ENCODE peak calls at places on chromosomes 11 and 22, in seven cellular contexts. One of them, this sample, is unnamed.

GRCh38 chr22:37230673-37231405 is 13.2 kb downstream of the RAC2 start:
- DNase-seq in upper lobe of right lung: peak
- DNase-seq in AG04450: no peak
- DNase-seq in tibial artery: no peak
- DNase-seq in ascending aorta: no peak
- DNase-seq in prostate gland: no peak
- DNase-seq in Peyer's patch: no peak
- DNase-seq in this sample: no peak

GRCh38 chr22:38973289-38974169 is 8.6 kb upstream of the APOBEC3B start:
- DNase-seq in upper lobe of right lung: no peak
- DNase-seq in AG04450: no peak
- DNase-seq in tibial artery: no peak
- DNase-seq in ascending aorta: no peak
- DNase-seq in prostate gland: peak
- DNase-seq in Peyer's patch: peak
- DNase-seq in this sample: no peak

GRCh38 chr11:223026-223789 is 12.9 kb downstream of the SIRT3 start:
- DNase-seq in upper lobe of right lung: no peak
- DNase-seq in AG04450: no peak
- DNase-seq in tibial artery: no peak
- DNase-seq in ascending aorta: peak
- DNase-seq in prostate gland: no peak
- DNase-seq in Peyer's patch: peak
- DNase-seq in this sample: no peak

GRCh38 chr22:26579331-26579886 is 10.5 kb downstream of the TPST2 start:
- DNase-seq in upper lobe of right lung: peak
- DNase-seq in AG04450: no peak
- DNase-seq in tibial artery: no peak
- DNase-seq in ascending aorta: no peak
- DNase-seq in prostate gland: no peak
- DNase-seq in Peyer's patch: peak
- DNase-seq in this sample: no peak

GRCh38 chr11:33742249-33742851 is 6.1 kb upstream of the CD59 start:
- DNase-seq in upper lobe of right lung: no peak
- DNase-seq in AG04450: no peak
- DNase-seq in tibial artery: no peak
- DNase-seq in ascending aorta: no peak
- DNase-seq in prostate gland: no peak
- DNase-seq in Peyer's patch: no peak
- DNase-seq in this sample: no peak

GRCh38 chr11:128553662-128554392 is 33.5 kb downstream of the ETS1 start:
- DNase-seq in upper lobe of right lung: no peak
- DNase-seq in AG04450: no peak
- DNase-seq in tibial artery: no peak
- DNase-seq in ascending aorta: no peak
- DNase-seq in prostate gland: no peak
- DNase-seq in Peyer's patch: no peak
- DNase-seq in this sample: no peak

GRCh38 chr11:31582697-31583096 is 73.1 kb downstream of the ELP4 start:
- DNase-seq in upper lobe of right lung: no peak
- DNase-seq in AG04450: no peak
- DNase-seq in tibial artery: no peak
- DNase-seq in ascending aorta: no peak
- DNase-seq in prostate gland: no peak
- DNase-seq in Peyer's patch: no peak
- DNase-seq in this sample: no peak

GRCh38 chr11:129280027-129280811 is 88.1 kb upstream of the ARHGAP32 start:
- DNase-seq in upper lobe of right lung: no peak
- DNase-seq in AG04450: no peak
- DNase-seq in tibial artery: no peak
- DNase-seq in ascending aorta: no peak
- DNase-seq in prostate gland: no peak
- DNase-seq in Peyer's patch: no peak
- DNase-seq in this sample: no peak

GRCh38 chr11:73001615-73002014 is 140.5 kb downstream of the FCHSD2 start:
- DNase-seq in upper lobe of right lung: no peak
- DNase-seq in AG04450: no peak
- DNase-seq in tibial artery: no peak
- DNase-seq in ascending aorta: no peak
- DNase-seq in prostate gland: no peak
- DNase-seq in Peyer's patch: no peak
- DNase-seq in this sample: no peak

GRCh38 chr11:112596324-112596723 is 335.7 kb upstream of the PLET1 start:
- DNase-seq in upper lobe of right lung: no peak
- DNase-seq in AG04450: no peak
- DNase-seq in tibial artery: no peak
- DNase-seq in ascending aorta: no peak
- DNase-seq in prostate gland: no peak
- DNase-seq in Peyer's patch: no peak
- DNase-seq in this sample: no peak

GRCh38 chr11:95450547-95451123 is 219.6 kb upstream of the SESN3 start:
- DNase-seq in upper lobe of right lung: no peak
- DNase-seq in AG04450: no peak
- DNase-seq in tibial artery: no peak
- DNase-seq in ascending aorta: no peak
- DNase-seq in prostate gland: no peak
- DNase-seq in Peyer's patch: no peak
- DNase-seq in this sample: no peak

GRCh38 chr11:67316882-67317364 is 13.6 kb downstream of the SSH3 start:
- DNase-seq in upper lobe of right lung: no peak
- DNase-seq in AG04450: no peak
- DNase-seq in tibial artery: no peak
- DNase-seq in ascending aorta: no peak
- DNase-seq in prostate gland: no peak
- DNase-seq in Peyer's patch: no peak
- DNase-seq in this sample: no peak

GRCh38 chr11:30435488-30435887 is 112.6 kb downstream of the ARL14EP start:
- DNase-seq in upper lobe of right lung: no peak
- DNase-seq in AG04450: no peak
- DNase-seq in tibial artery: no peak
- DNase-seq in ascending aorta: no peak
- DNase-seq in prostate gland: peak
- DNase-seq in Peyer's patch: no peak
- DNase-seq in this sample: no peak

GRCh38 chr11:34308821-34309585 is 48.8 kb downstream of the ABTB2 start:
- DNase-seq in upper lobe of right lung: no peak
- DNase-seq in AG04450: no peak
- DNase-seq in tibial artery: peak
- DNase-seq in ascending aorta: no peak
- DNase-seq in prostate gland: no peak
- DNase-seq in Peyer's patch: no peak
- DNase-seq in this sample: no peak

GRCh38 chr11:9460322-9461067 is at the start of gene ZNF143:
- DNase-seq in upper lobe of right lung: peak
- DNase-seq in AG04450: peak
- DNase-seq in tibial artery: peak
- DNase-seq in ascending aorta: peak
- DNase-seq in prostate gland: peak
- DNase-seq in Peyer's patch: peak
- DNase-seq in this sample: peak
- H3K27ac ChIP-seq in upper lobe of right lung: peak
- H3K27ac ChIP-seq in AG04450: peak
- H3K27ac ChIP-seq in tibial artery: peak
- H3K27ac ChIP-seq in ascending aorta: peak
- H3K27ac ChIP-seq in prostate gland: peak
- H3K27ac ChIP-seq in Peyer's patch: peak
- H3K27ac ChIP-seq in this sample: peak

GRCh38 chr22:43159484-43160178 is 8.3 kb downstream of the TSPO start:
- DNase-seq in upper lobe of right lung: no peak
- DNase-seq in AG04450: no peak
- DNase-seq in tibial artery: no peak
- DNase-seq in ascending aorta: no peak
- DNase-seq in prostate gland: no peak
- DNase-seq in Peyer's patch: peak
- DNase-seq in this sample: no peak
- TF ChIP-seq CTCF in upper lobe of right lung: peak
- TF ChIP-seq CTCF in AG04450: peak
- TF ChIP-seq CTCF in tibial artery: no peak
- TF ChIP-seq CTCF in ascending aorta: no peak
- TF ChIP-seq CTCF in prostate gland: peak
- TF ChIP-seq CTCF in Peyer's patch: no peak
- TF ChIP-seq CTCF in this sample: peak

DNA sequence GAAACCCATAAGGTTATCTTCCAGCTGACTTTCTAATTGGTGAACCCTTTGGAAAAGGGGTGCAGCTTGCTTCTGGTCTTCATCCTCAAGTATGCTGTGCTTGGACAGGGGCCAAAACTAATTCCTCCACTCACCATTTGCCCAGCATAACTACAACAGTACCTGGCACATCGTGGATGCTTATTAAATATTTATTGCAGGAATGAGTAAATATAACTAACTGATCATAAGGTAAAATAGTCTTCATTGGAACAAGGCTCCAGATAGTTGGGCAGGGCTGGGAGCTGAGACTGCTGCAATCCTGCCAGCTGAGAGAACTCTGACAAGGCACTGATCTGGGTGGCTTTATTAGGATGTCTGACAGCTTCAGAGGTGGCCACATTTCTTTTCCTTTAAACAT is 2.4 kb upstream of the SIDT2 start:
- DNase-seq in upper lobe of right lung: no peak
- DNase-seq in AG04450: no peak
- DNase-seq in tibial artery: no peak
- DNase-seq in ascending aorta: no peak
- DNase-seq in prostate gland: peak
- DNase-seq in Peyer's patch: no peak
- DNase-seq in this sample: no peak
- H3K27ac ChIP-seq in upper lobe of right lung: no peak
- H3K27ac ChIP-seq in AG04450: no peak
- H3K27ac ChIP-seq in tibial artery: no peak
- H3K27ac ChIP-seq in ascending aorta: no peak
- H3K27ac ChIP-seq in prostate gland: peak
- H3K27ac ChIP-seq in Peyer's patch: no peak
- H3K27ac ChIP-seq in this sample: no peak

GRCh38 chr11:131889146-131889577 is 518.7 kb downstream of the NTM start:
- DNase-seq in upper lobe of right lung: no peak
- DNase-seq in AG04450: peak
- DNase-seq in tibial artery: no peak
- DNase-seq in ascending aorta: no peak
- DNase-seq in prostate gland: no peak
- DNase-seq in Peyer's patch: no peak
- DNase-seq in this sample: no peak
- TF ChIP-seq CTCF in upper lobe of right lung: no peak
- TF ChIP-seq CTCF in AG04450: no peak
- TF ChIP-seq CTCF in tibial artery: no peak
- TF ChIP-seq CTCF in ascending aorta: no peak
- TF ChIP-seq CTCF in prostate gland: no peak
- TF ChIP-seq CTCF in Peyer's patch: no peak
- TF ChIP-seq CTCF in this sample: no peak

GRCh38 chr11:20035375-20035700 is 124.9 kb downstream of the DBX1 start:
- DNase-seq in upper lobe of right lung: no peak
- DNase-seq in AG04450: no peak
- DNase-seq in tibial artery: no peak
- DNase-seq in ascending aorta: no peak
- DNase-seq in prostate gland: no peak
- DNase-seq in Peyer's patch: no peak
- DNase-seq in this sample: no peak
- H3K27ac ChIP-seq in upper lobe of right lung: no peak
- H3K27ac ChIP-seq in AG04450: no peak
- H3K27ac ChIP-seq in tibial artery: peak
- H3K27ac ChIP-seq in ascending aorta: peak
- H3K27ac ChIP-seq in prostate gland: no peak
- H3K27ac ChIP-seq in Peyer's patch: no peak
- H3K27ac ChIP-seq in this sample: no peak

DNA sequence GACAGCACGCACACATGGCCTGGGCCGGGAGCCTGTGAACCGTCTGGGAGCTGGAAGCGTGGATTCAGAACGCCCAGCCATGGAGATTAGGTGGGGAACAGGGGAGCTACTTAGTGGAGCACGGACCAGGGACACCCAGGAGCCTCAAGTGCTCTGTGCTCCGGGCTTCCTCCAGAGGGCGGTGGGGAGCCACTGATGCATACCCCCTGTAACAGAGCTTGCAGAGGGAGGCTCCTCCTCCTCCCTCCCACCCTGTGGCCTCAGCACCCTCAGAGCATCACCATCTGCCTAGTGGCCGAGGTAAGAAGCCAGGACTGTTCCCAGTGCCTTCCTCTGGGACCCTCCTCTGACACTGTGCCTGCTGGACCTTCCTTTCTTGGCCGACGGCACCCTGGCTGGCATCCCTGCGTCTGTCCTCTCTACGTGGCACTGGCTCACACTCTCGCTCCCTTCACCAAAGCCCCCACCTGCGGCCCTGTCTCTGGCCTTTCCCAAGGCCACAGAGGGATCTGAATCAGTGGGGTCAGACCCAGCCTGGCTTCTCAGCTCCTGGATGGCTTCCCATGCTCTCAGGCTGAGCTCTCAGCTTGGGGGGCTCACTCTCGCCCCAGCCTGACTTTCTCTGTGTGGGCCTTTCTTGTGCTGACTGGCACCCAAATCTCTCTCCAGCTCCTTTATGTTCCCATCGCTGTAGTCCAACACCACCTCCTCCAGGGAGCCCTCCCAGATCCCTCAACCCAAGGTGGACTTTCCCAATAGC is 780.9 kb downstream of the BRD1 start:
- DNase-seq in upper lobe of right lung: peak
- DNase-seq in AG04450: no peak
- DNase-seq in tibial artery: no peak
- DNase-seq in ascending aorta: peak
- DNase-seq in prostate gland: no peak
- DNase-seq in Peyer's patch: peak
- DNase-seq in this sample: no peak
- TF ChIP-seq CTCF in upper lobe of right lung: peak
- TF ChIP-seq CTCF in AG04450: no peak
- TF ChIP-seq CTCF in tibial artery: no peak
- TF ChIP-seq CTCF in ascending aorta: no peak
- TF ChIP-seq CTCF in prostate gland: peak
- TF ChIP-seq CTCF in Peyer's patch: no peak
- TF ChIP-seq CTCF in this sample: no peak